ENCODE peak calls at places on chromosomes 5 and 9, in six cellular contexts. H, I, R, J, Q and N are unnamed samples.
A peak's percentile ranks its signal among the peaks of the same experiment; 100 is the strongest.

GRCh38 chr9:69971643-69972449 is 71.8 kb upstream of the MAMDC2 start:
- DNase-seq in R (peak; percentile 46), J (peak; percentile 69), H (no peak), Q (peak; percentile 27), I (peak; percentile 85), N (peak; percentile 52)

GRCh38 chr9:16413509-16414016 is 456.9 kb downstream of the BNC2 start:
- DNase-seq in J (no peak), I (no peak), H (no peak), Q (peak; percentile 95), R (peak; percentile 1), N (no peak)

GRCh38 chr9:63816742-63817621 is 1468.0 kb downstream of the FOXD4L5 start:
- DNase-seq in J (peak; percentile 90), Q (peak; percentile 70), R (peak; percentile 86), I (peak; percentile 98), H (peak; percentile 80), N (peak; percentile 55)

GRCh38 chr5:1570975-1571374 is 47.2 kb upstream of the LPCAT1 start:
- DNase-seq in R (no peak), Q (peak; percentile 27), J (no peak), I (no peak), H (no peak), N (no peak)

GRCh38 chr9:13013976-13014375 is 239.2 kb downstream of the LURAP1L start:
- DNase-seq in R (no peak), H (no peak), Q (no peak), I (no peak), J (no peak), N (no peak)

GRCh38 chr9:113187935-113188595 is 33.0 kb downstream of the FKBP15 start:
- DNase-seq in Q (peak; percentile 4), H (no peak), J (no peak), I (no peak), R (peak; percentile 87), N (no peak)

GRCh38 chr5:39270172-39270848 is 50.9 kb upstream of the FYB1 start:
- DNase-seq in Q (no peak), R (peak; percentile 82), H (peak; percentile 37), I (no peak), J (no peak), N (no peak)

GRCh38 chr9:33924978-33925797 is 108.2 kb downstream of the UBE2R2 start:
- DNase-seq in I (peak; percentile 73), J (peak; percentile 70), R (peak; percentile 19), H (no peak), Q (peak; percentile 61), N (no peak)

GRCh38 chr5:180777475-180777874 is 25.1 kb downstream of the MGAT1 start:
- DNase-seq in I (no peak), H (no peak), R (no peak), J (no peak), Q (no peak), N (no peak)

GRCh38 chr9:87336914-87337333 is 160.7 kb upstream of the DAPK1 start:
- DNase-seq in R (peak; percentile 33), I (no peak), Q (peak; percentile 75), H (peak; percentile 13), J (peak; percentile 60), N (peak; percentile 41)

GRCh38 chr9:123003467-123003866 is 30.0 kb upstream of the GPR21 start:
- DNase-seq in I (no peak), J (no peak), R (no peak), H (no peak), Q (no peak), N (peak; percentile 32)

GRCh38 chr9:109369285-109369684 is 48.4 kb upstream of the EPB41L4B start:
- DNase-seq in H (no peak), R (no peak), J (no peak), I (no peak), Q (no peak), N (no peak)

GRCh38 chr5:159442210-159442850 is 112.0 kb upstream of the IL12B start:
- DNase-seq in Q (no peak), I (peak; percentile 52), H (no peak), R (no peak), J (no peak), N (no peak)

GRCh38 chr5:174436805-174437204 is 287.6 kb upstream of the MSX2 start:
- DNase-seq in Q (no peak), H (no peak), I (no peak), R (no peak), J (no peak), N (no peak)

GRCh38 chr5:109485030-109485429 is 75.3 kb upstream of the PJA2 start:
- DNase-seq in J (peak; percentile 27), Q (peak; percentile 92), R (no peak), I (no peak), H (no peak), N (peak; percentile 23)

GRCh38 chr5:172171118-172171775 is 16.8 kb downstream of the STK10 start:
- DNase-seq in H (no peak), R (no peak), J (no peak), Q (no peak), I (no peak), N (no peak)

GRCh38 chr9:129576546-129577543 is 44.1 kb downstream of the C9orf50 start:
- DNase-seq in Q (no peak), I (no peak), R (no peak), H (no peak), J (no peak), N (no peak)

GRCh38 chr5:144585716-144586115 is 415.0 kb downstream of the KCTD16 start:
- DNase-seq in R (no peak), J (no peak), I (no peak), Q (no peak), H (no peak), N (no peak)

GRCh38 chr5:38540348-38540747 is 16.1 kb downstream of the LIFR start:
- DNase-seq in R (no peak), Q (no peak), H (no peak), I (no peak), J (no peak), N (no peak)

GRCh38 chr5:150618588-150619281 is 21.7 kb upstream of the SYNPO start:
- DNase-seq in Q (no peak), R (no peak), J (peak; percentile 61), H (no peak), I (no peak), N (no peak)

GRCh38 chr9:4743131-4743875 is 2.3 kb upstream of the AK3 start:
- DNase-seq in I (no peak), Q (no peak), H (no peak), J (no peak), R (no peak), N (no peak)

GRCh38 chr5:74595143-74595915 is 45.2 kb downstream of the ENC1 start:
- DNase-seq in R (no peak), Q (peak; percentile 87), H (no peak), J (no peak), I (no peak), N (peak; percentile 62)

GRCh38 chr5:103366938-103367549 is 108.5 kb downstream of the MACIR start:
- DNase-seq in I (no peak), J (no peak), R (no peak), Q (no peak), H (no peak), N (no peak)

GRCh38 chr9:136710543-136710942 is 1.8 kb upstream of the DIPK1B start:
- DNase-seq in J (no peak), R (no peak), I (no peak), H (no peak), Q (no peak), N (no peak)

GRCh38 chr9:6106576-6107339 is 91.3 kb upstream of the RANBP6 start:
- DNase-seq in H (peak; percentile 41), Q (peak; percentile 25), J (peak; percentile 20), I (peak; percentile 48), R (peak; percentile 65), N (no peak)

GRCh38 chr9:134626141-134626423 is 15.5 kb upstream of the COL5A1 start:
- DNase-seq in R (no peak), J (no peak), I (no peak), Q (no peak), H (no peak), N (no peak)

GRCh38 chr5:160438316-160439204 is 16.9 kb downstream of the PTTG1 start:
- DNase-seq in H (peak; percentile 69), Q (peak; percentile 62), I (peak; percentile 77), R (peak; percentile 60), J (peak; percentile 63), N (peak; percentile 62)

GRCh38 chr9:120477534-120478001 is 102.4 kb downstream of the CDK5RAP2 start:
- DNase-seq in J (peak; percentile 64), Q (peak; percentile 11), H (no peak), R (peak; percentile 36), I (peak; percentile 85), N (peak; percentile 63)
- TF ChIP-seq GABPA in J (no peak), Q (no peak), H (no peak), R (no peak), I (no peak), N (no peak)

GRCh38 chr5:14932902-14933475 is 61.4 kb upstream of the ANKH start:
- DNase-seq in H (no peak), Q (no peak), J (no peak), R (no peak), I (no peak), N (no peak)
- TF ChIP-seq GABPA in H (no peak), Q (no peak), J (no peak), R (no peak), I (no peak), N (no peak)

GRCh38 chr5:64835266-64835665 is 66.5 kb downstream of the CWC27 start:
- DNase-seq in J (no peak), R (no peak), H (no peak), Q (no peak), I (no peak), N (no peak)
- TF ChIP-seq GABPA in J (no peak), R (no peak), H (no peak), Q (no peak), I (no peak), N (no peak)

DNA sequence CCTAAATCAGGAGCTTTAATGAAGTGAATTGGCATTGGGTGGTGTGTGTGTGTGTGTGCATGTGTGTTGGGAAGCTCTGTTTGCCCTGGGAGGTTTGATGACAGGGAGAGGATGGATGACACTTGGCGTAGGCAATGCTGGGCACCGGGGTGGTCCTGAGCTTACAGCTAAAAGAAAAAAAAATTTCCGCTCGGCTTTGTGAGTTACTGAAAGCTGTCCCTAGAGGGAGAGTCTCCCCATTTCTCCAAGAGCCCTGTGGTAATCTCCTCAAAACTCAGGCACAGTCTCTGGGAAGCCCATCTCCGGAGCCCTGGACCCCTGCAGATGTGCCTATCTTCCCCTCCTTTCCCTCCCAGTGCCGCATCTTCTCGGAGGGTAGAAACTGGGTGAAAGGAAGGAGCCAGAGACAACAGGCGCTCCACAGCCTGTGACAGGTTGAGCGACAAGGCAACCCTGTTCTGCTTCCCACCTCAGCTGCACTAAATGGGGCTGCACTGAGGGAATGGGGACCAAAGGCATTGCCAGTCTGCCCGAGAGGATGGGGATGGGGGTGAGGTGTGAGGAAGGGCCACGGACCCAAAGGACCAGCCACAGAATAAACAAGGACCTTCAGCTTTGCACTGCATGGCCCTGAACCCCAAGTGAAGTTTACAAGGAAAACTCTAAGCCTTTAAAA is 35.8 kb upstream of the TIFAB start:
- DNase-seq in I (no peak), H (no peak), Q (no peak), J (no peak), R (no peak), N (no peak)
- TF ChIP-seq GABPA in I (no peak), H (no peak), Q (no peak), J (no peak), R (no peak), N (no peak)

GRCh38 chr9:104682642-104683041 is 11.7 kb upstream of the OR13D1 start:
- DNase-seq in R (peak; percentile 4), J (peak; percentile 25), I (no peak), H (peak; percentile 7), Q (peak; percentile 57), N (peak; percentile 19)
- TF ChIP-seq GABPA in R (no peak), J (no peak), I (no peak), H (no peak), Q (no peak), N (no peak)